ENCODE peak calls at places on chromosomes 11 and 22, in ten cellular contexts. A is GM23248, G is neuronal stem cell, I is PC-3, V is mesenchymal stem cell, R is trophoblast cell, K is endothelial cell of umbilical vein, X is HepG2, T is HCT116, O is neural progenitor cell. J is an unnamed sample.

GRCh38 chr11:62560566-62561103 is 13.1 kb downstream of the EEF1G start:
- DNase-seq in A (peak; percentile 98), G (peak; percentile 82), I (peak; percentile 99), V (peak; percentile 97), R (peak; percentile 98), K (peak; percentile 95), X (peak; percentile 91), T (peak; percentile 92), O (peak; percentile 91), J (peak; percentile 95)

GRCh38 chr11:46519351-46519750 is 74.5 kb downstream of the AMBRA1 start:
- DNase-seq in A (no peak), G (no peak), I (no peak), V (no peak), R (no peak), K (no peak), X (peak; percentile 63), T (no peak), O (no peak), J (no peak)

GRCh38 chr11:14520902-14521151 is 641 bp upstream of the PSMA1 start:
- DNase-seq in A (no peak), G (no peak), I (no peak), V (no peak), R (no peak), K (no peak), X (peak; percentile 18), T (no peak), O (no peak), J (no peak)

GRCh38 chr11:79375818-79376550 is 64.8 kb downstream of the TENM4 start:
- DNase-seq in A (no peak), G (no peak), I (no peak), V (no peak), R (no peak), K (no peak), X (no peak), T (no peak), O (peak; percentile 31), J (peak; percentile 52)

GRCh38 chr11:121524233-121524631 is 71.5 kb upstream of the SORL1-AS1 start:
- DNase-seq in A (no peak), G (no peak), I (no peak), V (no peak), R (no peak), K (no peak), X (no peak), T (no peak), O (no peak), J (no peak)

GRCh38 chr11:65920035-65920802 is 993 bp downstream of the DRAP1 start:
- DNase-seq in A (peak; percentile 44), G (no peak), I (peak; percentile 39), V (no peak), R (no peak), K (no peak), X (no peak), T (no peak), O (no peak), J (no peak)

GRCh38 chr22:50604623-50605348 is 4.2 kb downstream of the MAPK8IP2 start:
- DNase-seq in A (no peak), G (no peak), I (no peak), V (no peak), R (no peak), K (no peak), X (no peak), T (no peak), O (no peak), J (no peak)

GRCh38 chr22:34427436-34427835 is 507.2 kb upstream of the LARGE1 start:
- DNase-seq in A (no peak), G (no peak), I (no peak), V (no peak), R (no peak), K (no peak), X (no peak), T (no peak), O (no peak), J (no peak)

GRCh38 chr22:46061431-46062231 is 84.7 kb upstream of the WNT7B start:
- DNase-seq in A (no peak), G (peak; percentile 91), I (no peak), V (no peak), R (no peak), K (no peak), X (peak; percentile 9), T (no peak), O (peak; percentile 84), J (peak; percentile 69)

GRCh38 chr22:44622147-44622427 is 79.9 kb upstream of the PRR5 start:
- DNase-seq in A (no peak), G (peak; percentile 71), I (peak; percentile 16), V (no peak), R (no peak), K (no peak), X (no peak), T (no peak), O (peak; percentile 83), J (peak; percentile 46)

GRCh38 chr22:39240841-39241631 is 3.7 kb downstream of the PDGFB start:
- DNase-seq in A (peak; percentile 58), G (no peak), I (peak; percentile 49), V (peak; percentile 79), R (peak; percentile 92), K (peak; percentile 62), X (peak; percentile 91), T (peak; percentile 64), O (peak; percentile 35), J (no peak)

GRCh38 chr11:47003180-47003877 is 66.8 kb downstream of the CSTPP1 start:
- DNase-seq in A (peak; percentile 72), G (no peak), I (no peak), V (no peak), R (no peak), K (no peak), X (no peak), T (no peak), O (no peak), J (no peak)

GRCh38 chr11:14029971-14030531 is 67.5 kb downstream of the SPON1 start:
- DNase-seq in A (peak; percentile 72), G (no peak), I (peak; percentile 84), V (no peak), R (no peak), K (no peak), X (no peak), T (no peak), O (no peak), J (no peak)

DNA sequence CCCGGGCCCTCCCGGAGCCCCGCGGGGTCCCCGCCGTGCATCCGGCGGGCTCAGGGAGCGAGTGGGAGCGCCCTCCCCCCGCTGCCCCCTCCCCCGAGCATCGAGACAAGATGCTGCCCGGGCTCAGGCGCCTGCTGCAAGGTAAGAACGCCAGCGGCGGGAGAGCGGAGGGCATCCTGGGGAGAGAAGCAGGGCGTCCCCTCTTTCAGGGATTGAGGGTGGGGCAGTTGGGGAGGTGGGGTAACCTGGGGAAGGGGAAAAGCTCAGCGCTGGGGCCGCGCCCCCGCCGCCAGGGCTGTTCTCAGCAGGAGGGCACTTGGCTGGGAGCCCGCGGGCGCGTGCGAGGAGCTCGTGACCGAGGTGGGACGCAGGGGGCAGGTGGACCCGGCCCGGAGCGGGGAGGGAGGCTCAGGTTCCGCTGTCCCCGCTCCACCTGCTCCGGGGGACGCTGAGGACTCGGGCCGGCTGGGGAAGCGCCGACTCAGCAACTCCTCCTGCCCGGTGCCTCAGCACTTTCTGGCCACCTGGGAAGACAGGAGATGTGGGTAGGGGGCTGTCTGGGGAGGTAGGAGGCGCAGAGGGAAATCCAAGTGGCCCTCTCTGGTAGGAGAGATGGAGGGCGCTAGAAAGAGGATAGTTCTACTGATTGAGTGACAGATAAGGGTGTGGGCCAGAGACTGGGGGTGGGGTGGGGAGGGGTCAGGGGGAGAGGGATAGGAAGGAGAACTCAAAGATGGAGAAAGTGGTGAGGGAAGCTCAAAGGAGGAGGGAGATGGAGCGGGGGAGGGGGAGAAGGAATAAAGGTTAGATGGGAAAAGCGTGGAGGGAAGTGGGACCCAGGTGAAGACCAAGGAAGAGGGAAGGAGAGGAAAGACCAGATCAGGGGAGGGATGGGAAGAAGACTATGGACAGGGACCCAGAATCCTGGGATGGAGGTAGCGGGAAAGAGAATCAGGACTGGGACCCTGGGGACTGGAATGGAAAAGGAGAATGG is 725 bp downstream of the RTN4RL2 start:
- DNase-seq in A (no peak), G (no peak), I (peak; percentile 11), V (no peak), R (no peak), K (no peak), X (no peak), T (no peak), O (peak; percentile 61), J (peak; percentile 64)
- H2AFZ ChIP-seq in A (peak overlapping the region; percentile 77), G (peak overlapping the region; percentile 97), I (peak overlapping the region; percentile 90), V (no peak overlapping the region), R (peak overlapping the region; percentile 32), K (peak overlapping the region; percentile 7), X (no peak overlapping the region), T (no peak overlapping the region), O (peak overlapping the region; percentile 80), J (no peak overlapping the region)

GRCh38 chr11:88293931-88294330 is 43.6 kb downstream of the CTSC start:
- DNase-seq in A (peak; percentile 50), G (no peak), I (no peak), V (no peak), R (no peak), K (no peak), X (no peak), T (no peak), O (no peak), J (no peak)
- H2AFZ ChIP-seq in A (peak overlapping the region; percentile 5), G (no peak overlapping the region), I (no peak overlapping the region), V (no peak overlapping the region), R (no peak overlapping the region), K (no peak overlapping the region), X (no peak overlapping the region), T (no peak overlapping the region), O (no peak overlapping the region), J (no peak overlapping the region)

GRCh38 chr22:17266261-17266971 is 47.2 kb upstream of the ADA2 start:
- DNase-seq in A (no peak), G (peak; percentile 83), I (no peak), V (peak; percentile 2), R (no peak), K (no peak), X (no peak), T (no peak), O (peak; percentile 92), J (peak; percentile 89)

GRCh38 chr22:17267661-17268330 is 48.6 kb upstream of the ADA2 start:
- DNase-seq in A (no peak), G (no peak), I (no peak), V (no peak), R (peak; percentile 75), K (no peak), X (no peak), T (no peak), O (no peak), J (no peak)

GRCh38 chr22:17265649-17266248 is 46.5 kb upstream of the ADA2 start:
- DNase-seq in A (no peak), G (no peak), I (no peak), V (no peak), R (no peak), K (no peak), X (no peak), T (no peak), O (no peak), J (no peak)

GRCh38 chr22:17262976-17263375 is 43.7 kb upstream of the ADA2 start:
- DNase-seq in A (no peak), G (no peak), I (no peak), V (no peak), R (no peak), K (no peak), X (no peak), T (no peak), O (no peak), J (no peak)

GRCh38 chr22:17264321-17265052 is 45.3 kb upstream of the ADA2 start:
- DNase-seq in A (peak; percentile 29), G (no peak), I (no peak), V (peak; percentile 40), R (no peak), K (no peak), X (no peak), T (no peak), O (peak; percentile 82), J (peak; percentile 78)
- H2AFZ ChIP-seq in A (no peak overlapping the region), G (peak overlapping the region; percentile 88), I (no peak overlapping the region), V (peak overlapping the region; percentile 44), R (no peak overlapping the region), K (no peak overlapping the region), X (no peak overlapping the region), T (no peak overlapping the region), O (peak overlapping the region; percentile 15), J (no peak overlapping the region)

GRCh38 chr11:23318670-23319069 is 458.4 kb upstream of the CCDC179 start:
- DNase-seq in A (no peak), G (no peak), I (peak; percentile 88), V (no peak), R (no peak), K (no peak), X (no peak), T (no peak), O (no peak), J (no peak)
- H2AFZ ChIP-seq in A (no peak overlapping the region), G (no peak overlapping the region), I (no peak overlapping the region), V (no peak overlapping the region), R (no peak overlapping the region), K (no peak overlapping the region), X (no peak overlapping the region), T (no peak overlapping the region), O (no peak overlapping the region), J (no peak overlapping the region)